ENCODE peak calls at places on chromosome 5, in ten cellular contexts. N is fibroblast of mammary gland; M is activated CD8-positive, alpha-beta memory T cell treated with anti-CD3 and anti-CD28 coated beads for 4 hours; P is fibroblast of the conjunctiva; T is NCI-H1105 treated with DMSO at 0.1 percent for 48 hours; U is GM23248; W is AG10803; H is SK-N-MC; J is mesothelial cell of epicardium; L is naive thymus-derived CD4-positive, alpha-beta T cell. I is an unnamed sample.

GRCh38 chr5:179326176-179326997 is 18.9 kb downstream of the ADAMTS2 start:
- DNase-seq in M (no peak), L (no peak), U (peak; percentile 85), N (peak; percentile 96), H (no peak), T (no peak), P (peak; percentile 98), J (no peak), W (peak; percentile 95), I (no peak)

GRCh38 chr5:139058121-139058520 is 140.0 kb downstream of the SIL1 start:
- DNase-seq in H (no peak), T (no peak), N (peak; percentile 66), J (no peak), L (no peak), W (peak; percentile 89), P (no peak), M (no peak), U (peak; percentile 61), I (no peak)

GRCh38 chr5:42495908-42496307 is 72.7 kb downstream of the GHR start:
- DNase-seq in N (peak; percentile 73), J (no peak), H (no peak), M (no peak), W (no peak), P (no peak), T (no peak), L (no peak), U (peak; percentile 40), I (no peak)

GRCh38 chr5:163489055-163489744 is 16.2 kb upstream of the MAT2B start:
- DNase-seq in U (peak; percentile 30), P (no peak), W (peak; percentile 18), L (no peak), M (no peak), H (no peak), N (peak; percentile 40), T (no peak), J (no peak), I (no peak)

GRCh38 chr5:179798771-179799643 is 5.2 kb downstream of the LTC4S start:
- DNase-seq in M (no peak), J (no peak), P (no peak), U (no peak), T (no peak), L (no peak), N (no peak), W (no peak), H (no peak), I (no peak)

GRCh38 chr5:73443725-73444498 is 4.7 kb downstream of the FOXD1 start:
- DNase-seq in H (no peak), N (no peak), M (no peak), U (peak; percentile 22), W (no peak), J (no peak), T (no peak), P (no peak), L (no peak), I (no peak)

GRCh38 chr5:159581502-159582249 is 251.4 kb upstream of the IL12B start:
- DNase-seq in N (peak; percentile 97), L (no peak), M (no peak), P (peak; percentile 81), U (peak; percentile 96), T (peak; percentile 58), J (no peak), W (peak; percentile 95), H (no peak), I (no peak)

GRCh38 chr5:42927730-42928129 is 112.4 kb downstream of the ANXA2R start:
- DNase-seq in J (no peak), H (no peak), U (no peak), L (no peak), P (no peak), M (no peak), N (no peak), W (no peak), T (no peak), I (no peak)

GRCh38 chr5:65418661-65419060 is 63.1 kb downstream of the ADAMTS6 start:
- DNase-seq in T (no peak), J (no peak), P (no peak), W (peak; percentile 61), L (no peak), U (peak; percentile 39), H (no peak), N (peak; percentile 16), M (no peak), I (no peak)

GRCh38 chr5:20678814-20679298 is 690.9 kb upstream of the CDH18 start:
- DNase-seq in H (no peak), L (no peak), P (peak; percentile 96), U (peak; percentile 90), W (peak; percentile 52), M (no peak), J (no peak), T (no peak), N (peak; percentile 93), I (no peak)

GRCh38 chr5:91170266-91170665 is 212.9 kb downstream of the ARRDC3 start:
- DNase-seq in J (no peak), T (no peak), U (peak; percentile 87), W (peak; percentile 84), M (no peak), P (peak; percentile 51), L (no peak), N (peak; percentile 91), H (peak; percentile 73), I (no peak)

GRCh38 chr5:87411586-87412416 is 929 bp downstream of the CCNH start:
- DNase-seq in H (no peak), L (no peak), M (peak; percentile 0), P (no peak), T (no peak), U (peak; percentile 61), N (peak; percentile 47), J (peak; percentile 37), W (peak; percentile 42), I (peak; percentile 6)

GRCh38 chr5:135834639-135835529 is at the start of gene SLC25A48:
- DNase-seq in J (peak; percentile 82), W (no peak), U (peak; percentile 68), P (peak; percentile 2), H (no peak), M (no peak), L (no peak), T (peak; percentile 50), N (no peak), I (no peak)

GRCh38 chr5:171592076-171592475 is 172.6 kb downstream of the FGF18 start:
- DNase-seq in U (no peak), P (no peak), M (no peak), L (no peak), H (no peak), J (peak; percentile 29), W (no peak), T (no peak), N (no peak), I (no peak)

GRCh38 chr5:179313849-179314521 is 31.3 kb downstream of the ADAMTS2 start:
- DNase-seq in M (no peak), T (no peak), P (peak; percentile 87), J (peak; percentile 52), W (peak; percentile 99), N (peak; percentile 96), L (no peak), U (peak; percentile 97), H (no peak), I (no peak)

GRCh38 chr5:79318935-79319614 is 83.1 kb downstream of the JMY start:
- DNase-seq in U (peak; percentile 88), T (no peak), J (no peak), L (no peak), H (peak; percentile 8), W (peak; percentile 92), N (peak; percentile 90), M (no peak), P (peak; percentile 90), I (no peak)